ENCODE peak calls at places on chromosomes 13 and 19, in four cellular contexts. L is GM12878, Z is HepG2, I is H1. K is an unnamed sample.

GRCh38 chr13:29909975-29910674 is 59.7 kb upstream of the UBL3 start:
- DNase-seq in L (no peak), Z (no peak), I (no peak), K (no peak)

GRCh38 chr19:50649433-50650391 is at the start of gene C19orf81:
- DNase-seq in I (peak; percentile 79), Z (no peak), L (no peak), K (peak; percentile 69)

GRCh38 chr19:44809856-44810554 is 1.1 kb downstream of the BCAM start:
- DNase-seq in I (no peak), L (no peak), Z (no peak), K (no peak)

GRCh38 chr13:98429531-98429930 is 147.4 kb downstream of the STK24 start:
- DNase-seq in I (no peak), Z (no peak), L (no peak), K (no peak)

GRCh38 chr13:44692173-44692713 is 116.1 kb upstream of the TSC22D1 start:
- DNase-seq in L (no peak), I (no peak), Z (no peak), K (peak; percentile 12)

GRCh38 chr13:97285221-97285955 is 63.3 kb downstream of the MBNL2 start:
- DNase-seq in L (no peak), Z (no peak), I (no peak), K (no peak)

GRCh38 chr13:32086791-32087441 is 55.3 kb downstream of the FRY start:
- DNase-seq in L (no peak), Z (no peak), I (no peak), K (no peak)

GRCh38 chr19:1672769-1673644 is 20.6 kb upstream of the TCF3 start:
- DNase-seq in I (no peak), L (no peak), Z (no peak), K (no peak)

GRCh38 chr13:113646376-113646775 is 11.6 kb downstream of the ATP4B start:
- DNase-seq in L (no peak), Z (no peak), I (no peak), K (no peak)

GRCh38 chr19:12665281-12665573 is 1.3 kb downstream of the MAN2B1 start:
- DNase-seq in Z (no peak), I (no peak), L (peak; percentile 61), K (no peak)

GRCh38 chr13:113759525-113760137 is 605 bp downstream of the TMEM255B start:
- DNase-seq in I (no peak), L (no peak), Z (no peak), K (peak; percentile 12)

GRCh38 chr13:73168226-73168992 is 109.6 kb downstream of the KLF5 start:
- DNase-seq in Z (no peak), I (no peak), L (no peak), K (no peak)

GRCh38 chr19:35806597-35806996 is 6.0 kb downstream of the PRODH2 start:
- DNase-seq in I (no peak), Z (no peak), L (no peak), K (no peak)

GRCh38 chr13:43005460-43006236 is 13.6 kb upstream of the EPSTI1 start:
- DNase-seq in Z (peak; percentile 50), I (no peak), L (no peak), K (no peak)

GRCh38 chr13:48402325-48402962 is 10.5 kb downstream of the LPAR6 start:
- DNase-seq in Z (no peak), L (peak; percentile 30), I (no peak), K (no peak)

GRCh38 chr19:1736280-1736679 is 17.0 kb upstream of the ONECUT3 start:
- DNase-seq in Z (no peak), L (no peak), I (no peak), K (no peak)

GRCh38 chr19:53959176-53959757 is 3.5 kb upstream of the CACNG8 start:
- DNase-seq in L (no peak), Z (no peak), I (no peak), K (no peak)

GRCh38 chr19:51821921-51822716 is 27.2 kb downstream of the FPR3 start:
- DNase-seq in L (no peak), Z (no peak), I (no peak), K (no peak)

GRCh38 chr19:2726904-2727639 is 5.9 kb upstream of the DIRAS1 start:
- DNase-seq in Z (no peak), I (no peak), L (no peak), K (no peak)

GRCh38 chr19:2970201-2970838 is 7.0 kb upstream of the TLE6 start:
- DNase-seq in L (no peak), Z (no peak), I (no peak), K (no peak)

GRCh38 chr19:8311461-8312260 is 3.5 kb upstream of the CD320 start:
- DNase-seq in Z (no peak), L (no peak), I (no peak), K (no peak)

GRCh38 chr13:33723365-33723764 is 94.6 kb upstream of the RFC3 start:
- DNase-seq in Z (peak; percentile 32), L (no peak), I (no peak), K (no peak)

GRCh38 chr19:31264379-31264778 is 84.9 kb downstream of the TSHZ3 start:
- DNase-seq in L (no peak), I (no peak), Z (no peak), K (no peak)

GRCh38 chr19:45716314-45717130 is 14.2 kb downstream of the FBXO46 start:
- DNase-seq in I (no peak), Z (no peak), L (no peak), K (no peak)

GRCh38 chr13:21338651-21339278 is 120.3 kb downstream of the ZDHHC20 start:
- DNase-seq in Z (no peak), I (no peak), L (no peak), K (no peak)

GRCh38 chr13:21338156-21338555 is 120.9 kb downstream of the ZDHHC20 start:
- DNase-seq in I (no peak), L (no peak), Z (peak; percentile 50), K (no peak)

GRCh38 chr13:21341637-21342422 is 117.3 kb downstream of the ZDHHC20 start:
- DNase-seq in Z (no peak), I (no peak), L (no peak), K (no peak)

GRCh38 chr13:21333186-21333585 is 125.9 kb downstream of the ZDHHC20 start:
- DNase-seq in I (no peak), L (no peak), Z (no peak), K (no peak)

GRCh38 chr13:21336609-21337008 is 122.5 kb downstream of the ZDHHC20 start:
- DNase-seq in L (no peak), Z (no peak), I (no peak), K (no peak)
- TF ChIP-seq SP1 in L (no peak), Z (no peak), I (no peak), K (no peak)

DNA sequence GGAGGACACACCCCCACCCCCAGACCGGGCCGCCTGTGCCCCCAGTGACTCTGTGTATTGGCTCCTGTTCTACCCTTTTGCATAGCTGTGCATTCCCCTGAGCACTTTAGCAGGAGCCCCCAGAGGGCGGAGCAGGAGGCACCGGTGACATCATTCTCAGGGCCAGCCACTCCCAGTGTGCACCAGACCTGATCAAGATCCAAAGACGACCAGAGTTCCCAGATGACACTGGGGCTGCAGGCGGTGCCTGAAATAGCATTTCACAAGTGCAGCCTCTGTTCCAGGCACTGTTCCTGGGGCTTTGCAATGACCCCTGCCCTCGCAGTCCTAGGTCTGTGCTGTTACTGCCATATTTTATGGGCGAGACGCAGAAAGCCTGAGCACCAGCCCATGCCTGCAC is 14.5 kb upstream of the PTPRS start:
- DNase-seq in L (no peak), I (no peak), Z (no peak), K (no peak)
- TF ChIP-seq SUZ12 in L (no peak), I (no peak), Z (no peak), K (no peak)

GRCh38 chr13:46668302-46668720 is 115.3 kb downstream of the LRCH1 start:
- DNase-seq in L (no peak), I (no peak), Z (no peak), K (no peak)
- TF ChIP-seq SP1 in L (no peak), I (no peak), Z (no peak), K (no peak)

DNA sequence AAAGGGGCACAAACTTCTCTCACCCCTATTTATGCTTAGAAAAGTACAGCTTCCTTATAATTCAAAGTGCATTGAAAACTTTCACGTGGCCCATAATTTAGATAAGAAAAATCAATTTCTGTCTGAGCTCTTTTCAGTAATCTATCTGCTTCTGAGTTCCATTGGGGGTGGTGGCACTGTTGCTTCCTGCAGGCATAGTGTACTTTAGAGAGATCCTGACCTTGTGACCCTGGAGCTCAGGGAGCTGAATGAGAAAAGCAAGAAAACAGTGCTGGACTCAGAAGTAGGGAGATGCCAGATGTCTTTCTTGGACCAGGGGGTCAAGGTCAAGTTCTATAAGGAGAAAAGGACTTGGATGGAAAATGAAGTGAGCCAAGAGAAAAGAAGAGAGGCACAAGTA is 187.4 kb downstream of the NDFIP2 start:
- DNase-seq in L (no peak), Z (no peak), I (no peak), K (no peak)
- TF ChIP-seq SUZ12 in L (no peak), Z (no peak), I (no peak), K (no peak)

GRCh38 chr19:47039239-47039874 is 9.1 kb downstream of the TMEM160 start:
- DNase-seq in Z (no peak), L (no peak), I (no peak), K (no peak)
- TF ChIP-seq SP1 in Z (no peak), L (no peak), I (no peak), K (no peak)

DNA sequence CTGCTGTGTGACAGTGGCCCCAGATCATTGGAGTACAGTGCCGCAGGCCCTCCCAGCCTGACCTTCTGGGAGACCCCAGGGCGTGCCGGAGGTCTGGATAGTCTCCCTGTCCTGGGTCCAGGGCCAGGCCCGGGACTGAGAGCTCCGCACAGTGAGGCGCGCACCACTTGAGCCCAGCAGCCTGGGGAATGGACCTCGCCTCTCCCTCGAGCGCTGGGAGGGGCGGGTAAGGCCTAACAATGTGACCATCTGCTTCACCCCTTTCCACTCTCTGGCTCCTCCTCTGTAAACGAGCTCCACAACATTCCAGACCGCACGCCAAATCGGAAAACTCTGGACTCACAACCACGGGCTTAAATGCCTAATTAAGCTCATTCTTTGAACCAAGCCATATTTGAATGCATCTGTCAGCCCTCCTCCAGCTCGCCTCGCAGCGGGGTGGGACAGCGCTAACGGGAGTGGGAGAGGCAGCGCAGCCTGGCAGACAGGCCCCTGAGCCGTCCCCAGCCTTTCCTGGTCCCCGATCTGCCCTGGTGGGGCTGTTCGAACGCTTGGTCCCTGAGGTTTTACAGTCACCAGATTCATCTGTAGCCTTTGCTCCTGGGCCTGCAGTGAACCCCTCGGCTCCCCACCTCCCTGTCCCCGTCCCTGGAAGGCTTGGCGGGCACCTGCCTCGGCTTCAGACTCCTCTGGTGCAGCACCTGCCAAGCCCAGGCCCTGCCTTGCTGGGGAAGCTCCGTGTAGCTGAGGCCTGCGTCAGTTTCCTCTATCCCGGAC is 120.7 kb upstream of the VSTM2B start:
- DNase-seq in I (peak; percentile 67), Z (no peak), L (no peak), K (no peak)
- TF ChIP-seq SUZ12 in I (no peak), Z (no peak), L (no peak), K (no peak)

GRCh38 chr13:78675112-78675511 is 16.2 kb upstream of the OBI1 start:
- DNase-seq in L (no peak), Z (no peak), I (no peak), K (no peak)

GRCh38 chr13:78674638-78675037 is 15.7 kb upstream of the OBI1 start:
- DNase-seq in Z (no peak), L (no peak), I (no peak), K (no peak)

GRCh38 chr13:78680611-78681010 is 21.7 kb upstream of the OBI1 start:
- DNase-seq in Z (no peak), L (no peak), I (no peak), K (no peak)

GRCh38 chr13:78680064-78680463 is 21.1 kb upstream of the OBI1 start:
- DNase-seq in L (no peak), Z (no peak), I (no peak), K (peak; percentile 42)

GRCh38 chr13:78679329-78679728 is 20.4 kb upstream of the OBI1 start:
- DNase-seq in I (no peak), Z (no peak), L (no peak), K (no peak)
- TF ChIP-seq SP1 in I (no peak), Z (no peak), L (no peak), K (no peak)